ENCODE peak calls at places on chromosomes 4 and X, in nine cellular contexts. J, Y, E, L, R, X, S, C and N are unnamed samples. For H3K4me1, the result is how much of the 10 kb centered on the place peaks cover.

GRCh38 chr4:76306882-76307669 is 543 bp downstream of the STBD1 start:
- DNase-seq in J (peak), Y (peak), E (peak), L (peak), R (no peak), X (peak), S (peak), C (peak), N (peak)

GRCh38 chrX:71225661-71226060 is 2.6 kb downstream of the GJB1 start:
- DNase-seq in J (no peak), Y (no peak), E (no peak), L (peak), R (no peak), X (no peak), S (no peak), C (no peak), N (no peak)

GRCh38 chrX:107118322-107119147 is at the start of gene RBM41:
- DNase-seq in J (peak), Y (peak), E (peak), L (peak), R (peak), X (peak), S (peak), C (peak), N (peak)

GRCh38 chr4:104795264-104795934 is 300.7 kb upstream of the CXXC4 start:
- DNase-seq in J (no peak), Y (no peak), E (no peak), L (no peak), R (no peak), X (no peak), S (no peak), C (no peak), N (no peak)

GRCh38 chrX:127861611-127862010 is 190.6 kb downstream of the ACTRT1 start:
- DNase-seq in J (no peak), Y (no peak), E (no peak), L (no peak), R (no peak), X (no peak), S (no peak), C (no peak), N (no peak)

GRCh38 chr4:182222766-182223165 is 20.4 kb upstream of the TENM3 start:
- DNase-seq in J (no peak), Y (no peak), E (no peak), L (no peak), R (no peak), X (no peak), S (no peak), C (no peak), N (no peak)

GRCh38 chrX:90012395-90012794 is 90.7 kb downstream of the TGIF2LX start:
- DNase-seq in J (no peak), Y (no peak), E (no peak), L (no peak), R (no peak), X (no peak), S (no peak), C (no peak), N (no peak)

GRCh38 chrX:44621088-44621487 is 78.4 kb upstream of the FUNDC1 start:
- DNase-seq in J (no peak), Y (no peak), E (no peak), L (no peak), R (no peak), X (no peak), S (no peak), C (no peak), N (no peak)

GRCh38 chrX:149757206-149758067 is 16.4 kb upstream of the HSFX1 start:
- DNase-seq in J (no peak), Y (no peak), E (no peak), L (no peak), R (no peak), X (no peak), S (no peak), C (peak), N (no peak)

GRCh38 chr4:56129431-56129861 is 180.7 kb downstream of the CEP135 start:
- DNase-seq in J (peak), Y (no peak), E (no peak), L (peak), R (no peak), X (no peak), S (no peak), C (peak), N (peak)

GRCh38 chrX:132940727-132941162 is 17.7 kb downstream of the HS6ST2 start:
- DNase-seq in J (no peak), Y (no peak), E (peak), L (no peak), R (no peak), X (no peak), S (no peak), C (no peak), N (no peak)

DNA sequence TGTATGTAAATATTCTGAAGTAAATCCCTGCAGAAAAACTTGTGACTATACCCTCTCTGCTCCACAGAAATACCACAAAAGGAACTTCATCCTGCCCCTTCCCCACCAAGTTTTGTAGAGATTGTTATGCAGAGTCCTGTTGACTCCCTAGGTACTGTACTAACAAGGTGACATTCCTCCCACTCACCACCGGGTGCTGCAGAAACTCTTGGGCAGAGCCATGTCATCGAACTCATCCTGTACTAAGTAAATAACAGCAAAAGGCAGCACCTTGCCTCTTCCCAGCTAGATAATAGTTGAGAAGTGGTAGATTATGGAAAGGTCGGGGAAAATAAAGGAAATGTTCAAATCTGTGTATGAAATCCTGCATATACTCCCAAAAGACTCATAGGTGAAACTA is 233.3 kb downstream of the STPG2 start:
- DNase-seq in J (peak), Y (no peak), E (peak), L (no peak), R (no peak), X (no peak), S (no peak), C (peak), N (peak)
- H3K4me1 ChIP-seq in J (under half), Y (under half), E (under half), L (under half), R (under half), X (under half), S (under half), C (under half), N (under half)

GRCh38 chr4:26325191-26325590 is 4.4 kb downstream of the RBPJ start:
- DNase-seq in J (no peak), Y (no peak), E (peak), L (no peak), R (no peak), X (no peak), S (peak), C (no peak), N (no peak)
- H3K4me1 ChIP-seq in J (under half), Y (under half), E (under half), L (under half), R (under half), X (under half), S (under half), C (under half), N (under half)

DNA sequence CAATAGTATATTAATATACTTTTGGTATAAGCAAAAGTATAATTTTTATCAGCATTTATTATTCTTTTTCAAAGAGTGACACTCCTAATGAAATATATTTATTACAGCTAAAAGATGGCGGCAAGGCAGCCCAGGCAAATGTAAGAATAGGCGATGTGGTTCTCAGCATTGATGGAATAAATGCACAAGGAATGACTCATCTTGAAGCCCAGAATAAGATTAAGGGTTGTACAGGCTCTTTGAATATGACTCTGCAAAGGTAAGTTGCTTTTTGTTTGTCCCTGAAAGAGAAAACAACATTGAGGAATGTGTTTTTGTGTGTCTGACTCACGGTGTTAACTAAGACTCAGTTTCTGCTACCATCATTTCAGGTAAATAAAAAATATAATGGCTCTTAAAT is 71.9 kb downstream of the PDLIM5 start:
- DNase-seq in J (no peak), Y (no peak), E (no peak), L (no peak), R (no peak), X (no peak), S (peak), C (no peak), N (no peak)
- H3K4me1 ChIP-seq in J (half or more), Y (under half), E (half or more), L (under half), R (half or more), X (under half), S (under half), C (under half), N (under half)

GRCh38 chr4:139556735-139557505 is 901 bp upstream of the SETD7 start:
- DNase-seq in J (peak), Y (no peak), E (peak), L (peak), R (peak), X (peak), S (no peak), C (peak), N (no peak)
- H3K4me1 ChIP-seq in J (under half), Y (under half), E (under half), L (under half), R (under half), X (under half), S (under half), C (under half), N (under half)

DNA sequence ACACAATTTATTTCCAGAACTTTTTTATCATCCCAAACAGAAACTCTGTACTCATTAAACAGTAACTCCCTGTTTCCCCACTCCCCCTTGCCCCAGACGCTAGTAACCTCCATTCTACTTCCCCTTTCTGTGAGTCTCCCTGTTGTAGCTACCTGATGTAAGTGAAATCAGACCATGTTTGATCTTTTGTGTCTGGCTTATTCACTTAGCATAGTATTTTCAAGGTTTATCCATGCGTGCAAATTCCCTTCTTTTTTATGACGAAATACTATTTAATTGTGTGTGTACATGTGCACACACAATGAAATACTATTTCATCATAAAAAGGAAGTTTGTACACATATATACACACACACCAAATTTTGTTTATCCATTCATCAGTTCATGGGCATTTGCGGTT is 5.2 kb downstream of the PKD2 start:
- DNase-seq in J (no peak), Y (no peak), E (no peak), L (no peak), R (no peak), X (no peak), S (no peak), C (no peak), N (no peak)
- H3K4me1 ChIP-seq in J (half or more), Y (under half), E (under half), L (under half), R (half or more), X (under half), S (under half), C (under half), N (under half)

GRCh38 chrX:39899059-39899458 is 198.7 kb downstream of the BCOR start:
- DNase-seq in J (no peak), Y (no peak), E (no peak), L (no peak), R (no peak), X (no peak), S (no peak), C (no peak), N (no peak)
- H3K4me1 ChIP-seq in J (half or more), Y (under half), E (under half), L (under half), R (under half), X (under half), S (under half), C (under half), N (under half)

DNA sequence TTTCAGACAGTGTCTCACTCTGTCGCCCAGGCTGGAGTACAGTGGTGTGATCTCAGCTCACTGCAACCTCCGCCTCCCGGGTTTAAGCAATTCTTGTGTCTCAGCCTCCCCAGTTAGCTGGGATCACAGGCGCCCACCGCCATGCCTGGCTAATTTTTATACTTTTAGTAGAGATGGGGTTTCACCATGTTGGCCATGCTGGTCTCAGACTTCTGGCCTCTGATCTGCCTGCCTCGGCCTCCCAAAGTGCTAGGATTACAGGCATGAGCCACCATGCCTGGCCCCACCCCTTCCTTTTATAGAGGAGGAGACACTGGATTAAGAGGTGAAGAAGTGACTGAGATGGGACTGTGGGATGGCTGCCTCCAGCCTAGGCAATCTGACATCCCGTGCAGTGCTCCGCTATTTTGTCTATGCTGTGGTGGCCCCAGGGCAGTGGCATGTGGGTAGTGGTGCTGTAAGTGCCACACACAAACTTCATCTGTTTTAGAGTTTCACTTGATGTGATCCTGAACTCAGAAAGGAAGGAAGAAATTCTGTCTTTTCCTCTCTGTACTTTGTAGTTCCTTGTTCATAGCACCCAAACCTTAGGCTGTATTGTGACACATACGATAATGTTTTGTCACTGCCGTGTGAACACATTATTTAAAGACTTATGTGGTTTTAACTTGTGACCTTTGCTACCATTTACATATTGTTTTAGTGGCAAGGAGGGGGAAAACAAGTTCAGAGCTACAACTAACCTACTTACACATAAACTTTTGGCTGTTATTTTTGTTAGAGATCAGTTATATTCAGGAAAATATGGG is 48.9 kb downstream of the FNIP2 start:
- DNase-seq in J (no peak), Y (no peak), E (no peak), L (no peak), R (no peak), X (no peak), S (no peak), C (no peak), N (no peak)
- H3K4me1 ChIP-seq in J (under half), Y (under half), E (under half), L (under half), R (half or more), X (under half), S (under half), C (under half), N (under half)